ENCODE peak calls at places on chromosome 11, in four cellular contexts. A is neural crest cell, X is SK-N-SH, D is colonic mucosa. B is an unnamed sample.

GRCh38 chr11:118705111-118705741 is 25.8 kb upstream of the TREH start:
- DNase-seq in X (no peak), D (no peak), A (peak), B (peak)

GRCh38 chr11:61023086-61024035 is 51.9 kb downstream of the CD6 start:
- DNase-seq in D (no peak), A (no peak), X (no peak), B (no peak)

GRCh38 chr11:24723231-24723630 is 226.4 kb downstream of the LUZP2 start:
- DNase-seq in D (no peak), X (no peak), A (no peak), B (no peak)

GRCh38 chr11:99739464-99740089 is 718.8 kb downstream of the CNTN5 start:
- DNase-seq in D (no peak), A (peak), X (peak), B (no peak)

GRCh38 chr11:16969010-16970004 is 44.9 kb downstream of the PLEKHA7 start:
- DNase-seq in D (peak), A (no peak), X (peak), B (no peak)

GRCh38 chr11:75004215-75004614 is 15.5 kb downstream of the NEU3 start:
- DNase-seq in D (no peak), X (no peak), A (no peak), B (no peak)

GRCh38 chr11:120376547-120377182 is 40.5 kb downstream of the ARHGEF12 start:
- DNase-seq in A (no peak), X (no peak), D (no peak), B (no peak)

GRCh38 chr11:34243620-34244493 is 114.0 kb downstream of the ABTB2 start:
- DNase-seq in D (peak), A (no peak), X (no peak), B (no peak)

GRCh38 chr11:47915407-47916137 is 64.8 kb upstream of the PTPRJ start:
- DNase-seq in D (peak), X (peak), A (no peak), B (peak)

GRCh38 chr11:15863411-15863810 is 492.9 kb downstream of the SOX6 start:
- DNase-seq in D (no peak), A (no peak), X (no peak), B (no peak)

GRCh38 chr11:24567380-24567779 is 70.5 kb downstream of the LUZP2 start:
- DNase-seq in X (no peak), D (no peak), A (no peak), B (no peak)

GRCh38 chr11:73288873-73289707 is 17.0 kb downstream of the P2RY6 start:
- DNase-seq in X (peak), A (peak), D (peak), B (peak)

GRCh38 chr11:61489833-61490585 is 18.5 kb upstream of the LRRC10B start:
- DNase-seq in D (no peak), X (peak), A (no peak), B (no peak)

GRCh38 chr11:111069076-111069475 is 176.4 kb upstream of the POU2AF2 start:
- DNase-seq in X (no peak), D (no peak), A (no peak), B (no peak)

GRCh38 chr11:93521086-93521485 is 22.1 kb downstream of the SMCO4 start:
- DNase-seq in X (no peak), D (no peak), A (no peak), B (no peak)

GRCh38 chr11:116044520-116044919 is 540.3 kb upstream of the CADM1 start:
- DNase-seq in D (no peak), X (no peak), A (no peak), B (no peak)

GRCh38 chr11:77203901-77204755 is 76.1 kb downstream of the MYO7A start:
- DNase-seq in X (no peak), A (no peak), D (no peak), B (no peak)

GRCh38 chr11:69640260-69640994 is 529 bp upstream of the CCND1 start:
- DNase-seq in A (no peak), X (no peak), D (peak), B (no peak)

GRCh38 chr11:69642549-69642912 is 1.6 kb downstream of the CCND1 start:
- DNase-seq in A (no peak), D (peak), X (peak), B (peak)

GRCh38 chr11:69641681-69642548 is 959 bp downstream of the CCND1 start:
- DNase-seq in X (peak), D (peak), A (no peak), B (no peak)

GRCh38 chr11:69639843-69640242 is 1.1 kb upstream of the CCND1 start:
- DNase-seq in A (no peak), X (no peak), D (no peak), B (no peak)

DNA sequence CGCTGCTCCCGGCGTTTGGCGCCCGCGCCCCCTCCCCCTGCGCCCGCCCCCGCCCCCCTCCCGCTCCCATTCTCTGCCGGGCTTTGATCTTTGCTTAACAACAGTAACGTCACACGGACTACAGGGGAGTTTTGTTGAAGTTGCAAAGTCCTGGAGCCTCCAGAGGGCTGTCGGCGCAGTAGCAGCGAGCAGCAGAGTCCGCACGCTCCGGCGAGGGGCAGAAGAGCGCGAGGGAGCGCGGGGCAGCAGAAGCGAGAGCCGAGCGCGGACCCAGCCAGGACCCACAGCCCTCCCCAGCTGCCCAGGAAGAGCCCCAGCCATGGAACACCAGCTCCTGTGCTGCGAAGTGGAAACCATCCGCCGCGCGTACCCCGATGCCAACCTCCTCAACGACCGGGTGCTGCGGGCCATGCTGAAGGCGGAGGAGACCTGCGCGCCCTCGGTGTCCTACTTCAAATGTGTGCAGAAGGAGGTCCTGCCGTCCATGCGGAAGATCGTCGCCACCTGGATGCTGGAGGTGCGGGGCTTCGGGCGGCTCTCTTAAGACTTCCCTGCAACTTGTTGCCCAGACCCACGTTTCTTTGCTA is at the start of gene CCND1:
- DNase-seq in X (peak), D (peak), A (peak), B (peak)
- TF ChIP-seq CTCF in X (peak), D (no peak), A (peak), B (no peak)

GRCh38 chr11:96155627-96156378 is 187.2 kb downstream of the MAML2 start:
- DNase-seq in X (peak), D (peak), A (no peak), B (no peak)
- TF ChIP-seq CTCF in X (peak), D (no peak), A (no peak), B (no peak)

DNA sequence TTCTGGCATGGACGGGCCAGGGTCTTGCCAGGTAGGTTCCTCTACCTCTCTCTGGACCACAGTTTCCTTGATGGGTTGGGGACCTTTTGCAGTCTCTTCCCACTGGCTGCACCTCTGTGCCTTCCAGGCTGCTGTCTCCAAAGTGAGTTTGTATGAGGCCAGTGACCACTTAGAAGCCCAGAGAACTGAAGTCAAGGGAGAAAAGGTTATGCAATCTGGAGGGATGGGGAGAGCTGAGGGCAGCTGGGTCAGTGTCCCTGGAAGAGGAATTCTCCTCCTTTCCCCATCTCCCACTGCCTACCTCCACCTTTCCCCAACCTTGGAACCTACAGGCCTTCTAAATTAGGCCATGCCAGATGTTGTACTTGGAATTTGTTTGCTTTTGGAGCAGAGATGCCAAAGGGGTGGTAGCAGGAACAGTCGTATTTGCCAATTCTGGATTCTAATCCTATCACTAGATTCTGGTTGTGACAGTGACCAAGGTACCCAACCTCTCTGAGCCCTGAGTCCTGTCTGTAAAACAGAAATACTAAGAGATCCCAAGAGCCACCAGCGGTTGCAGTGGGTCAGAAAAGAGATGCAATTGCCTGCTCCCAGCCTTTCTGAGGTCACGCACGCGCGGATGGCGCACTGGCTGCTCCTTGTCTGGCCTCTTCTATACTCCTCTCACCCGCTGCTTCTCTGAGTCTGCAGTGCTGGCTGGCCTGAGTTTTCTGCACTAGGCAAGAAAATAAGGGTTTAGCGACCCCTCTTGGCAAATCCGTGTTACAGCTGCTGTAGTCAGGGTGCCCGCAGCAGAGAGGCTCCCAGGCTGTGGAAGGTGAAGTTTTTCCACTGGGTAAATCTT is 10.7 kb upstream of the ACCSL start:
- DNase-seq in A (peak), D (peak), X (peak), B (no peak)
- TF ChIP-seq CTCF in A (peak), D (peak), X (peak), B (no peak)

DNA sequence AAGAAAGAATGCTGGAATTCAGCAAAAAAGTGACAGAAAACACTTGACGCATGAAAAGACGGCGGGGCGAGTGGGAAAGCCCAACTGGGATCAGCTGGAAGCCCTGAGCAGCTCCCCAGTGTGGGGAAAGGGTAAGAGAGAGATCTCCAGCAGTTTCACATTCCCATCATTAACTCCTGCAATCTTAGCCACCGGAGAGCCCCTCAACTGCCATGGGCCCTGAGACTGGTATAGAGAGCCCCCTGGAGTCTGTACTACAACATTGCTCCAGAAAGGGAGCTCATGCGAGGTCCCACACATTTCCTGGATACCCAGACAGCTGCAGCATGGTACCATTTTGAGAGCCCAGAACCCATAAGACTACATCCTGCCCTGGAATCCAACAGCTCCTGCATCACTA is 31.1 kb downstream of the MRGPRX4 start:
- DNase-seq in D (no peak), X (peak), A (peak), B (no peak)
- TF ChIP-seq CTCF in D (peak), X (peak), A (peak), B (no peak)

GRCh38 chr11:128021304-128022006 is 565.9 kb downstream of the ETS1 start:
- DNase-seq in X (peak), D (no peak), A (no peak), B (no peak)
- TF ChIP-seq CTCF in X (peak), D (no peak), A (peak), B (no peak)

DNA sequence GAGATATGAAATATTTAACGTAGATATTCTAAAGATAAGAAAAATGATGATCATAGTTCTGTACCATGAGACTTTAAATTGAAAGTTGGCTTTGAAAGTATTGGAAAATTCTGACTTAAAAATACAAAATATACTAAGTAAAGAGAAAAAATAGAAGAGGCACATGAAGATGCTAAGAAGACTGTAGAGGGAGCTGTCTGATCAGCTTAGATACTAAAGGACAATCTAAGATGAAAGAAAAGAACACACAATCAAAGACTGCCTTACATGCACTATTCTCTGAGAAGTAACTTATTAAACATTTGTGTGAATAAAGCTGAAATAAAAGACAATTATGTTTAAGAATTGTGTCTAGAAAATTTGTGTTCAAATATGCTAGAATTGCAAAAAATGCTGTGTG is 55.1 kb downstream of the RBMXL2 start:
- DNase-seq in D (no peak), X (no peak), A (no peak), B (no peak)
- TF ChIP-seq CTCF in D (no peak), X (peak), A (peak), B (no peak)

DNA sequence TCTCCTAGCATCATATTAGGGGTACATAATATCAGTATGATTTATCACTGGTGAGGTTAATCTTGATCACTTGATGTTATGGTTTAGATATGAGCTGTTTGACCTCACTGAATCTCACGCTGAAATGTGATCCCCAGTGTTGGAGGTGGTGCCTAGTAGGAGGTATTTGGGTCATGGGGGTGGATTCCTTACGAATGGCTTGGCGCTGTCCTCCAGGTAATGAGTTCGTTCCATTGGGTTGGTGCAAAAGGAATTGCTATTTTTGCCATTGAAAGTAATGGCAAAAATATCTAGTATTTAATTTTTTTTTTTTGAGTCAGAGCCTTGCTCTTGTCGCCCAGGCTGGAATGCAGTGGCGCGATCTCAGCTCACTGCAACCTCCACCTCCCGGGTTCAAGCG is 326.3 kb downstream of the AASDHPPT start:
- DNase-seq in D (no peak), X (no peak), A (no peak), B (no peak)
- TF ChIP-seq CTCF in D (no peak), X (no peak), A (no peak), B (no peak)

B was measured in CD8-positive, alpha-beta T cell.